ENCODE peak calls at places on chromosomes 11 and 22, in ten cellular contexts. F is tibial nerve, V is astrocyte of the spinal cord, N is PC-3, H is mammary epithelial cell, K is RWPE1, O is chondrocyte, P is lower leg skin, J is GM10248, Z is dorsolateral prefrontal cortex. D is an unnamed sample.

GRCh38 chr11:11977206-11977938 is 31.1 kb downstream of the DKK3 start:
- DNase-seq in P (peak), H (peak), N (peak), V (peak), J (no peak), K (peak), Z (no peak), O (no peak), F (peak), D (no peak)

GRCh38 chr11:125281831-125282595 is 117.5 kb downstream of the PKNOX2 start:
- DNase-seq in J (no peak), F (no peak), K (peak), O (no peak), N (peak), P (no peak), V (no peak), H (peak), Z (no peak), D (no peak)

GRCh38 chr11:830295-831131 is 2.2 kb upstream of the CD151 start:
- DNase-seq in N (no peak), F (no peak), K (no peak), O (no peak), P (no peak), H (peak), J (peak), Z (no peak), V (peak), D (peak)

GRCh38 chr11:19435306-19435989 is 194.7 kb upstream of the E2F8 start:
- DNase-seq in J (no peak), V (no peak), K (no peak), O (no peak), Z (no peak), F (no peak), N (no peak), P (no peak), H (no peak), D (no peak)

GRCh38 chr22:17578129-17578754 is 14.9 kb downstream of the SLC25A18 start:
- DNase-seq in K (no peak), P (peak), O (no peak), H (no peak), F (peak), J (no peak), N (peak), V (peak), Z (peak), D (no peak)

GRCh38 chr11:2366733-2367132 is 10.4 kb upstream of the CD81 start:
- DNase-seq in Z (peak), P (no peak), N (no peak), J (no peak), H (no peak), F (no peak), V (no peak), O (peak), K (no peak), D (no peak)

GRCh38 chr11:134207538-134208239 is 16.1 kb downstream of the NCAPD3 start:
- DNase-seq in H (no peak), P (no peak), N (peak), Z (no peak), J (no peak), V (no peak), O (no peak), F (peak), K (no peak), D (peak)

GRCh38 chr11:123429851-123430735 is at the start of gene GRAMD1B:
- DNase-seq in J (peak), O (peak), N (peak), F (no peak), H (no peak), V (peak), Z (no peak), P (peak), K (peak), D (peak)

GRCh38 chr11:11798586-11799438 is 43.0 kb upstream of the USP47 start:
- DNase-seq in Z (peak), F (peak), N (peak), P (peak), J (peak), O (no peak), H (no peak), K (peak), V (peak), D (peak)

GRCh38 chr22:38315801-38316339 is 1.4 kb downstream of the CSNK1E start:
- DNase-seq in P (no peak), J (no peak), F (no peak), H (no peak), O (no peak), K (no peak), V (peak), N (no peak), Z (no peak), D (no peak)

GRCh38 chr11:125063429-125064043 is 431 bp downstream of the SLC37A2 start:
- DNase-seq in Z (peak), J (peak), P (peak), O (no peak), N (no peak), H (no peak), K (no peak), F (no peak), V (no peak), D (no peak)

GRCh38 chr11:129270471-129270870 is 78.3 kb upstream of the ARHGAP32 start:
- DNase-seq in J (no peak), N (no peak), O (no peak), Z (no peak), V (no peak), P (no peak), H (no peak), F (no peak), K (no peak), D (no peak)

GRCh38 chr11:420911-421321 is 6.1 kb upstream of the SIGIRR start:
- DNase-seq in F (no peak), K (no peak), N (no peak), J (no peak), Z (no peak), V (no peak), P (no peak), H (no peak), O (peak), D (no peak)

GRCh38 chr11:122180435-122180834 is 64.4 kb upstream of the BLID start:
- DNase-seq in J (no peak), K (peak), H (peak), O (no peak), P (no peak), F (no peak), Z (no peak), V (peak), N (peak), D (no peak)

GRCh38 chr22:38862375-38863329 is 9.4 kb downstream of the CBX6 start:
- DNase-seq in Z (no peak), K (no peak), N (no peak), H (no peak), P (no peak), O (peak), J (no peak), V (no peak), F (no peak), D (no peak)

GRCh38 chr22:28375761-28376534 is 303.7 kb downstream of the TTC28 start:
- DNase-seq in P (no peak), K (no peak), F (no peak), H (no peak), V (no peak), Z (no peak), N (no peak), O (no peak), J (no peak), D (no peak)

GRCh38 chr11:70247042-70247709 is 23.3 kb upstream of the PPFIA1 start:
- DNase-seq in J (no peak), P (no peak), O (no peak), Z (no peak), V (peak), H (no peak), K (no peak), F (no peak), N (peak), D (no peak)

GRCh38 chr22:19559324-19559811 is 35.2 kb upstream of the CLDN5 start:
- DNase-seq in K (no peak), F (no peak), P (peak), Z (no peak), N (no peak), H (no peak), V (no peak), O (no peak), J (no peak), D (no peak)

GRCh38 chr11:133660202-133660568 is 127.9 kb upstream of the OPCML start:
- DNase-seq in H (no peak), O (no peak), V (no peak), Z (no peak), K (no peak), N (no peak), J (no peak), P (peak), F (no peak), D (no peak)

GRCh38 chr11:44702897-44703296 is 23.9 kb upstream of the TSPAN18 start:
- DNase-seq in P (no peak), K (no peak), O (no peak), Z (no peak), H (no peak), F (no peak), N (no peak), J (no peak), V (no peak), D (no peak)

GRCh38 chr11:44698228-44698923 is 28.4 kb upstream of the TSPAN18 start:
- DNase-seq in F (no peak), H (no peak), J (no peak), K (no peak), Z (no peak), N (no peak), O (no peak), V (no peak), P (no peak), D (no peak)

GRCh38 chr11:44699497-44699896 is 27.3 kb upstream of the TSPAN18 start:
- DNase-seq in N (no peak), V (no peak), P (no peak), O (no peak), H (no peak), F (no peak), J (no peak), K (no peak), Z (no peak), D (no peak)

GRCh38 chr11:44701276-44701675 is 25.5 kb upstream of the TSPAN18 start:
- DNase-seq in N (no peak), P (no peak), V (no peak), H (no peak), J (no peak), O (no peak), F (no peak), Z (no peak), K (no peak), D (no peak)

DNA sequence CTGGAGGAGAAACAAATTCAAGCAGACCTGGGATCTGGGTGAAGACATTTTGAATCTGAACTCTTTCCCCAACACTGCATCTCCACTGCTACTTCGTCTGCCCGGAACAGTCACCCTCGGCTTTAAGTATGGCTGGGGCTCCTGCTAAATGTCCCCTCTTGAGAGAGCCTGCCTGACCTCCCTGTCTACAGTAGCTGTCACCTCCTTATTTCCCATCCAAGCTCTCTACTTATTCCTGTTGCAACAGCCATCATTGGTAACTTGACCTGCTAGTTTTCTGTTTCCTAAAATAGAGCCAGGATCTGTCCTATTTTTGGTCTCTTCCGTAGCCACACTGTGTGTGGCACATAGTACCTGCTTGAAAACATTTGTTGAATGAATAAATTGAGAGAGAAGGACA is 26.8 kb upstream of the TSPAN18 start:
- DNase-seq in Z (no peak), V (no peak), O (no peak), K (no peak), F (no peak), N (no peak), J (no peak), H (no peak), P (no peak), D (no peak)
- TF ChIP-seq CTCF in Z (no peak), V (no peak), O (no peak), K (no peak), F (no peak), N (no peak), J (no peak), H (no peak), P (no peak), D (no peak)

GRCh38 chr11:120173771-120174170 is 35.9 kb upstream of the TRIM29 start:
- DNase-seq in F (peak), J (no peak), H (no peak), V (no peak), Z (no peak), P (no peak), O (no peak), K (no peak), N (no peak), D (no peak)

GRCh38 chr11:120172921-120173705 is 35.2 kb upstream of the TRIM29 start:
- DNase-seq in F (no peak), H (no peak), J (peak), Z (no peak), N (no peak), P (no peak), K (no peak), V (no peak), O (peak), D (no peak)

GRCh38 chr11:120178441-120179070 is 32.3 kb upstream of the OAF start:
- DNase-seq in F (peak), V (no peak), Z (no peak), O (peak), N (no peak), J (no peak), H (no peak), K (no peak), P (peak), D (no peak)

GRCh38 chr11:120172054-120172881 is 34.4 kb upstream of the TRIM29 start:
- DNase-seq in P (peak), V (peak), H (peak), K (peak), F (peak), Z (peak), O (no peak), N (peak), J (peak), D (peak)

GRCh38 chr11:120174866-120175265 is 36.0 kb upstream of the OAF start:
- DNase-seq in H (no peak), F (no peak), Z (no peak), K (no peak), O (no peak), P (no peak), J (no peak), N (no peak), V (no peak), D (no peak)
- TF ChIP-seq CTCF in H (no peak), F (no peak), Z (no peak), K (no peak), O (no peak), P (no peak), J (no peak), N (no peak), V (no peak), D (no peak)

GRCh38 chr11:68380786-68381622 is 68.6 kb downstream of the LRP5 start:
- DNase-seq in P (no peak), H (no peak), F (no peak), N (no peak), O (no peak), J (no peak), Z (no peak), V (no peak), K (no peak), D (no peak)
- TF ChIP-seq CTCF in P (no peak), H (peak), F (peak), N (no peak), O (peak), J (no peak), Z (no peak), V (no peak), K (no peak), D (no peak)

GRCh38 chr11:64649304-64649703 is 58.3 kb downstream of the SLC22A12 start:
- DNase-seq in H (peak), V (no peak), N (peak), K (peak), O (no peak), Z (no peak), F (no peak), P (no peak), J (no peak), D (no peak)
- TF ChIP-seq CTCF in H (peak), V (peak), N (peak), K (no peak), O (peak), Z (peak), F (no peak), P (no peak), J (peak), D (peak)

DNA sequence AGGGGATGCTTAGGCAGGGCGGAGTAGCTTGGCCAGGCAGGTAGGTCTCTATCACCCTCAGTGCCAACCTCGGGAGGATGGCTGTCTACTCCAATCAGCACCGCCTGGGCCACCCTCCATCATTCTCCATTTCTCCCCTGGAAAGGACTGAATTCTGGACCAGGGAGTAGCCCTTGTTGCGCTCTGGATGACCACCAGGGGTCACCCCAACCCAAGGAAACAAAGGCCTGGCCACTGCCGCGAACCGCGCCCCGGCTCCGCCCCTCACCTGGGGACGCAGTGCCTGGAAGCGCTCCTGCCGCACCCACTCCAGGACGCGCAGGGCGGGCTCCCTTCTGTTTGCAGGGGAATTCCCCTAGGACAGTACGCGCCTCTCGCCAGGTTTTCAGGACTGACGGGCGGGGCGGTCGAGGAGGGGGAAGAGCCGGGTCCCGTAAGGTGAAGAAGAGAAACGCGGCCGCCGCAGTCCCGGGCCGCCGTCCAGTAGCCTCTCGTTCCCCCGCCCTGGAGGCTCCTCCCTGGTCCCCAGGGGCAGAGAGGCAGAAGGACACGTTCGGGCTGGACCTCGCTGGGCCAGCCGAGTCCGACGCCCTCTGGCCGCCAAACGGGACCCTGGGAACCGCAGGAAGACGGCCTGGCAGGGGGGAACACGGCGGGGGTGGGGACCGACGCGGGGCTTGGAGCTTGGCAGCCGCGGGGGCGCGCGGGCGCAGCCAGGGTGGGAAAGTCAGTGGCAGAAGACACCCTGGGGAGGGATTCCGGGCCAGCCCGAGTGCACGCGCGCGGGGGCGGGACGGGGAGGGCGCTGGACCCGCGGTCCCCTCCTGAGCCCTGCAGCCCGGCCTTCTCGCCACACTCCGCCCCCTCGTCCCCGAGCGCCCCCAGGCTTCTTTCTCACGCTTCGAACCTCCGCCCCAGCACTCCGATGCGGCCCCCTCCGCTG is 7.1 kb downstream of the SCN4B start:
- DNase-seq in N (peak), P (peak), Z (peak), J (peak), K (peak), F (peak), V (peak), O (no peak), H (peak), D (peak)
- TF ChIP-seq CTCF in N (peak), P (peak), Z (peak), J (peak), K (peak), F (peak), V (peak), O (peak), H (peak), D (peak)

D was measured in Calu3.